ENCODE peak calls at places on chromosomes 3 and 15, in five cellular contexts. F is neuronal stem cell, J is H1, V is IMR-90, I is mesenchymal stem cell. N is an unnamed sample.

GRCh38 chr3:59245300-59245878 is 195.6 kb upstream of the CFAP20DC start:
- DNase-seq in I (peak; percentile 70), J (no peak), V (no peak), F (no peak), N (no peak)

GRCh38 chr3:114384558-114384903 is 90.7 kb downstream of the TIGIT start:
- DNase-seq in V (no peak), J (no peak), F (no peak), I (no peak), N (no peak)

GRCh38 chr15:33735637-33736247 is 232.6 kb upstream of the CHRM5 start:
- DNase-seq in V (peak; percentile 41), F (peak; percentile 6), J (no peak), I (peak; percentile 33), N (peak; percentile 41)

GRCh38 chr3:144403040-144403457 is 431.4 kb downstream of the DIPK2A start:
- DNase-seq in I (peak; percentile 10), V (no peak), F (no peak), J (no peak), N (no peak)

GRCh38 chr15:44738340-44738984 is 2.1 kb downstream of the TRIM69 start:
- DNase-seq in F (peak; percentile 20), J (no peak), V (peak; percentile 65), I (peak; percentile 74), N (no peak)

GRCh38 chr15:89776274-89777072 is at the start of gene MESP2:
- DNase-seq in J (peak; percentile 75), I (peak; percentile 85), V (peak; percentile 65), F (peak; percentile 77), N (peak; percentile 94)

GRCh38 chr15:71261934-71262333 is 146.7 kb downstream of the THSD4 start:
- DNase-seq in F (no peak), V (no peak), J (no peak), I (peak; percentile 42), N (no peak)

GRCh38 chr3:194269610-194270145 is 81.5 kb downstream of the CPN2 start:
- DNase-seq in J (peak; percentile 41), I (peak; percentile 83), F (no peak), V (no peak), N (peak; percentile 85)

GRCh38 chr3:43755511-43756200 is 64.9 kb downstream of the ABHD5 start:
- DNase-seq in V (no peak), I (no peak), F (no peak), J (no peak), N (no peak)

GRCh38 chr3:11655188-11655928 is 11.6 kb upstream of the VGLL4 start:
- DNase-seq in F (no peak), J (no peak), V (no peak), I (no peak), N (peak; percentile 55)

GRCh38 chr15:91936182-91936775 is 82.8 kb downstream of the SLCO3A1 start:
- DNase-seq in V (peak; percentile 6), F (no peak), J (no peak), I (no peak), N (no peak)

GRCh38 chr3:9015250-9015649 is 52.0 kb upstream of the RAD18 start:
- DNase-seq in V (no peak), I (no peak), J (no peak), F (no peak), N (no peak)

GRCh38 chr3:194779729-194780224 is 94.1 kb downstream of the FAM43A start:
- DNase-seq in J (no peak), I (peak; percentile 5), F (no peak), V (no peak), N (no peak)

GRCh38 chr3:42819351-42819965 is 10.2 kb downstream of the ACKR2 start:
- DNase-seq in V (no peak), F (no peak), I (no peak), J (no peak), N (peak; percentile 35)

GRCh38 chr3:25587526-25587925 is 77.2 kb downstream of the TOP2B start:
- DNase-seq in J (no peak), I (peak; percentile 94), V (no peak), F (no peak), N (no peak)

GRCh38 chr3:134317106-134317947 is 56.9 kb downstream of the AMOTL2 start:
- DNase-seq in F (no peak), V (no peak), I (no peak), J (no peak), N (no peak)

GRCh38 chr3:14216257-14217048 is 37.8 kb downstream of the LSM3 start:
- DNase-seq in J (peak; percentile 64), I (no peak), V (no peak), F (peak; percentile 74), N (peak; percentile 97)

GRCh38 chr15:26628879-26629529 is 143.9 kb downstream of the GABRB3 start:
- DNase-seq in I (peak; percentile 39), F (no peak), J (peak; percentile 51), V (peak; percentile 2), N (peak; percentile 95)

GRCh38 chr15:33675246-33675645 is 293.1 kb upstream of the CHRM5 start:
- DNase-seq in I (no peak), V (no peak), F (peak; percentile 17), J (no peak), N (no peak)

GRCh38 chr3:31132132-31132769 is 237.8 kb upstream of the GADL1 start:
- DNase-seq in J (no peak), V (peak; percentile 53), I (peak; percentile 53), F (peak; percentile 15), N (no peak)

GRCh38 chr15:93052090-93052892 is 36.7 kb downstream of the RGMA start:
- DNase-seq in F (no peak), I (no peak), V (no peak), J (no peak), N (no peak)

GRCh38 chr3:44584646-44585501 is at the start of gene ZNF660:
- DNase-seq in J (peak; percentile 81), I (peak; percentile 89), V (peak; percentile 67), F (peak; percentile 90), N (peak; percentile 93)

GRCh38 chr15:89203705-89204273 is 17.6 kb downstream of the RLBP1 start:
- DNase-seq in V (no peak), I (no peak), J (no peak), F (no peak), N (no peak)

GRCh38 chr3:71185733-71186455 is 397.6 kb downstream of the FOXP1 start:
- DNase-seq in J (no peak), I (peak; percentile 52), V (peak; percentile 82), F (no peak), N (no peak)

GRCh38 chr15:57962887-57963286 is 102.6 kb downstream of the ALDH1A2 start:
- DNase-seq in V (no peak), F (no peak), J (no peak), I (no peak), N (no peak)

GRCh38 chr15:73982251-73982962 is 9.7 kb downstream of the STOML1 start:
- DNase-seq in I (peak; percentile 95), J (no peak), V (peak; percentile 91), F (no peak), N (no peak)

DNA sequence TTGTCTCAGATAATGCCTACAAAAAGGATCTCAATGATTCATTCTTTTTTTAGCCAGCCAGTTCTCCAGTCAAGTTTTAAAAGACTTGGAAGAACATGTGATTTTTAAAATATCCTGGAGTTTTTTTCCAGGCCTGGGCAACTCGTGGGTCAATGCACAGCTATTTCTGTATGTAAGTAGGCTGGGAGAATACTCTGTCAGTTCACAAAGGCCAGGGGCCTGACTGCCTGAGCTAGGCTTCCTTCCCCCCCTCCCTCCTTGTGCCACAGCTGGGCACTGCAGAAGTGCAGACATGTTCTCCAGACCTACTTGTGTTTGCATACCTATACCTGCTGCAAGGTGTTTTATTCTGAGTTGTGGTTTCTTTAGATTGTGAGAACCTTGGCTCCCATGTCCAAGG is 43.7 kb downstream of the CTDSPL start:
- DNase-seq in I (no peak), F (no peak), J (no peak), V (no peak), N (no peak)
- H2BK15ac ChIP-seq in I (no peak overlapping the region), F (no peak overlapping the region), J (no peak overlapping the region), V (no peak overlapping the region), N (no peak overlapping the region)

GRCh38 chr15:66899555-66900350 is 165.6 kb upstream of the SMAD3 start:
- DNase-seq in F (no peak), V (peak; percentile 59), I (no peak), J (no peak), N (no peak)

GRCh38 chr15:66898656-66899402 is 166.6 kb upstream of the SMAD3 start:
- DNase-seq in F (no peak), V (no peak), I (no peak), J (no peak), N (no peak)

GRCh38 chr15:66897971-66898370 is 167.4 kb upstream of the SMAD3 start:
- DNase-seq in J (no peak), I (no peak), V (no peak), F (no peak), N (no peak)

GRCh38 chr15:66901336-66902100 is 163.9 kb upstream of the SMAD3 start:
- DNase-seq in I (peak; percentile 53), F (no peak), J (no peak), V (peak; percentile 68), N (no peak)

DNA sequence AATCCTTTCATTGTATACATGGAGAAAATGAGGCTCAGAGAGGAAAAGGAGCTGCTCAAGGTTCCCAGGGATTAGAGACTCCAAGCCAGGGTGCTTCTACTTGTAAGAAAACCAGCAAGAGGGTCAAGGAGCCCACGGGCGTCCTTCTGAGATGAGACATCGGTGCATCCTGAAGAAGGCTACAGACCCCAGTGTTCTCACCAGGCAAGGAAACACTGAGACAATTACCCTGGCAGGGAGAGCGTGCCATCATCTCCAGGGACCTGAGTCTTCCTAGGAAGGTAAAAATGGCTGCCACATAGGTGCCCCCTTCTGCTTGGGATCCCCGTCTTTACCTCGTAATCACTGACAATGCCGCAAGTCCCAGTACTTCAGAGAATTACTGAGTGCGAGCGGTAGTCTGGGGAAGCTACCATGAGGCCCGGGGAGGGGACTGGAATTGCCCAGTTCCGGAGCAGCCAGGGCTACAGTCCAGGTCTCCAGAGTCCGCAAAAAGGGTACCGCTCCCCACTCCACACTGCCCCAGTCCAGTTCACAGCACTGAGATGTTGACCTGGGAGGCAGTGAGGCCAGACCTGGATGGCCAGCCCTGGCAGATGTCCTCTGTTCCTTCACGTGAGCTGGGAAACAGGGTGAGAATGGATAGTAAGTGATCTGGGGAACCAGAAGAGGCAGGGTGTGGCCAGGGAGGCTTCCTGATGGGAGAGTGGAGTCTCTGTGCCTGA is 164.7 kb upstream of the SMAD3 start:
- DNase-seq in V (no peak), F (no peak), I (no peak), J (no peak), N (no peak)
- H3K14ac ChIP-seq in V (peak overlapping the region; percentile 96), F (no peak overlapping the region), I (no peak overlapping the region), J (no peak overlapping the region), N (no peak overlapping the region)

GRCh38 chr3:72663429-72663828 is 184.8 kb downstream of the SHQ1 start:
- DNase-seq in I (peak; percentile 19), F (no peak), V (no peak), J (no peak), N (no peak)
- H2BK15ac ChIP-seq in I (no peak overlapping the region), F (no peak overlapping the region), V (no peak overlapping the region), J (no peak overlapping the region), N (no peak overlapping the region)

DNA sequence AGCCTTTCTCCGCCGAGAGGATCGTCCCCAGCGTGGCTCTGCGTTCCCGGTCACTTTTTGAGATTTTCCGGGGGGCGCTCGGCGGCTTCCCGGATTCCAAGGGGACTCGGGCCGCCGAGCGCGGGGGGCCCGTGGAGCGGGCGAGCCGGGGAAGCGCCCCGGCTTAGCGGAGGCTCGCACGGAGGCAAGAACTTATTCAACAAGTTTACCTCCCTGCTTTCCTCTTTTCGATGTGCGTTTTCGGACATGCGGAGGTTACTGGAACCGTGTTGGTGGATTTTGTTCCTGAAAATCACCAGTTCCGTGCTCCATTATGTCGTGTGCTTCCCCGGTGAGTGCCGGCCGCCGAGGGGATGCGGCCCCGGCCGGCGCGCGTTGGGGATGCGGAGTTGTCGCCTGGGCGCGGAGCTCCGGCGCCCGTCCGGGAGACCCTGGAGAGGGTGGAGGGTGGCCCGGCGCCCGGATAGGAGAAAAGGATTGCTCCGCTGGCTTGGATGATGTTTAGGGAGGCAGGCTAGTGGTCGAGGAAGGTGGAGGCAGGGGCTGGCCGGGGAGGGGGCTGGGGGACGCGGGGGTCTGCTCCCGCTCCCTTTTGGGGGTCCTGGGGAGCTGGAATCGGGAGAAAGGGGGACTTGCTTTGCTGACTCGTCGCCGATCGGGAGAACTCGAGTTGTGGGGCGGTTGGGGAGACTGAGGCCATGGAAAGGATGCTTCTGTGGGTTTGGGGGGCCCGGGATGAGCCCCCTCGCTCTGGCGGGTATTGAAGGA is 855 bp downstream of the PTPRG start:
- DNase-seq in I (peak; percentile 51), J (no peak), V (peak; percentile 31), F (no peak), N (no peak)
- H3K14ac ChIP-seq in I (no peak overlapping the region), J (peak overlapping the region; percentile 89), V (peak overlapping the region; percentile 92), F (peak overlapping the region; percentile 65), N (peak overlapping the region; percentile 70)

N was measured in H9.